ENCODE peak calls at places on chromosomes 5 and 9, in nine cellular contexts. J, M, N, S, Q, L, G, O and W are unnamed samples.

GRCh38 chr9:108815156-108815555 is 40.6 kb downstream of the ACTL7B start:
- DNase-seq in J (no peak), M (no peak), N (no peak), S (no peak), Q (no peak), L (no peak), G (no peak), O (no peak), W (no peak)

GRCh38 chr9:70400107-70400892 is 14.2 kb downstream of the KLF9 start:
- DNase-seq in J (no peak), M (no peak), N (no peak), S (no peak), Q (no peak), L (no peak), G (no peak), O (no peak), W (no peak)

GRCh38 chr9:133255371-133255940 is 19.5 kb downstream of the ABO start:
- DNase-seq in J (no peak), M (no peak), N (no peak), S (no peak), Q (no peak), L (no peak), G (no peak), O (no peak), W (no peak)

GRCh38 chr5:89417990-89418820 is 535.2 kb upstream of the MEF2C start:
- DNase-seq in J (no peak), M (no peak), N (peak), S (peak), Q (peak), L (no peak), G (no peak), O (no peak), W (no peak)

GRCh38 chr5:138459311-138459710 is 6.0 kb upstream of the EGR1 start:
- DNase-seq in J (peak), M (peak), N (no peak), S (no peak), Q (no peak), L (peak), G (no peak), O (peak), W (no peak)

GRCh38 chr5:53490747-53491146 is 10.3 kb downstream of the FST start:
- DNase-seq in J (no peak), M (no peak), N (peak), S (peak), Q (peak), L (no peak), G (no peak), O (no peak), W (peak)

GRCh38 chr5:5939724-5940370 is 438.5 kb downstream of the MED10 start:
- DNase-seq in J (no peak), M (no peak), N (no peak), S (no peak), Q (no peak), L (no peak), G (no peak), O (no peak), W (no peak)

GRCh38 chr9:21252727-21253547 is 13.1 kb upstream of the IFNA14 start:
- DNase-seq in J (no peak), M (no peak), N (peak), S (peak), Q (peak), L (peak), G (peak), O (peak), W (peak)

GRCh38 chr5:6822556-6823343 is 109.5 kb downstream of the TENT4A start:
- DNase-seq in J (no peak), M (no peak), N (no peak), S (no peak), Q (no peak), L (no peak), G (peak), O (no peak), W (no peak)

GRCh38 chr9:2181794-2182193 is 166.6 kb downstream of the SMARCA2 start:
- DNase-seq in J (no peak), M (no peak), N (no peak), S (peak), Q (peak), L (peak), G (no peak), O (peak), W (no peak)